ENCODE peak calls at places on chromosomes 12 and 14, in four cellular contexts. H, J, X and R are unnamed samples.
A peak's percentile ranks its signal among the peaks of the same experiment; 100 is the strongest.

GRCh38 chr12:14416658-14417057 is 51.2 kb downstream of the ATF7IP start:
- DNase-seq in H (no peak), J (peak; percentile 72), X (peak; percentile 21), R (peak; percentile 75)

GRCh38 chr12:53234236-53234635 is 2.2 kb upstream of the RARG start:
- DNase-seq in H (no peak), J (no peak), X (no peak), R (no peak)

GRCh38 chr12:101697197-101697929 is at the start of gene CHPT1:
- DNase-seq in H (peak; percentile 52), J (peak; percentile 58), X (peak; percentile 76), R (no peak)

GRCh38 chr14:62532186-62532585 is 513.1 kb downstream of the KCNH5 start:
- DNase-seq in H (no peak), J (peak; percentile 8), X (no peak), R (no peak)

GRCh38 chr12:42589465-42590323 is at the start of gene PRICKLE1:
- DNase-seq in H (no peak), J (peak; percentile 60), X (peak; percentile 43), R (peak; percentile 44)

GRCh38 chr14:73789996-73790581 is 61.5 kb upstream of the PTGR2 start:
- DNase-seq in H (no peak), J (peak; percentile 96), X (no peak), R (no peak)

GRCh38 chr12:131075194-131075593 is 121.5 kb downstream of the ADGRD1 start:
- DNase-seq in H (no peak), J (no peak), X (no peak), R (no peak)

GRCh38 chr14:96274122-96274910 is 18.3 kb downstream of the BDKRB1 start:
- DNase-seq in H (no peak), J (peak; percentile 78), X (no peak), R (no peak)

GRCh38 chr14:21102472-21103164 is 1.8 kb downstream of the TMEM253 start:
- DNase-seq in H (no peak), J (no peak), X (no peak), R (no peak)

GRCh38 chr14:100406505-100407131 is 83.5 kb downstream of the SLC25A47 start:
- DNase-seq in H (no peak), J (peak; percentile 40), X (no peak), R (no peak)

GRCh38 chr14:74825008-74825407 is 50.9 kb downstream of the PROX2 start:
- DNase-seq in H (no peak), J (peak; percentile 57), X (no peak), R (peak; percentile 54)

GRCh38 chr12:122064780-122065588 is 13.6 kb upstream of the MLXIP start:
- DNase-seq in H (no peak), J (peak; percentile 95), X (no peak), R (peak; percentile 94)

GRCh38 chr14:33362934-33363333 is 424.3 kb downstream of the NPAS3 start:
- DNase-seq in H (no peak), J (no peak), X (no peak), R (no peak)